ENCODE peak calls at places on chromosomes 2 and 18, in four cellular contexts. Z is hepatocyte, Q is neural progenitor cell, A is GM23338. F is an unnamed sample.
A peak's percentile ranks its signal among the peaks of the same experiment; 100 is the strongest.

GRCh38 chr2:177285892-177286715 is 21.6 kb upstream of the NFE2L2 start:
- DNase-seq in Z (no peak), Q (no peak), A (no peak), F (no peak)

GRCh38 chr2:45220227-45220626 is 211.0 kb upstream of the SIX2 start:
- DNase-seq in Z (no peak), Q (no peak), A (no peak), F (no peak)

GRCh38 chr2:88253997-88254396 is 83.9 kb downstream of the THNSL2 start:
- DNase-seq in Z (no peak), Q (no peak), A (no peak), F (no peak)

GRCh38 chr18:48994044-48994651 is 43.4 kb upstream of the SMAD7 start:
- DNase-seq in Z (peak; percentile 49), Q (no peak), A (no peak), F (peak; percentile 63)

GRCh38 chr2:7888876-7889275 is 793.0 kb upstream of the ID2 start:
- DNase-seq in Z (no peak), Q (no peak), A (no peak), F (no peak)

GRCh38 chr2:202817771-202818170 is 53.8 kb downstream of the ICA1L start:
- DNase-seq in Z (no peak), Q (no peak), A (no peak), F (peak; percentile 15)

GRCh38 chr2:39696838-39697237 is 31.1 kb downstream of the TMEM178A start:
- DNase-seq in Z (peak; percentile 15), Q (no peak), A (no peak), F (peak; percentile 65)

GRCh38 chr2:194705398-194705797 is 951.6 kb upstream of the SLC39A10 start:
- DNase-seq in Z (no peak), Q (no peak), A (no peak), F (no peak)

GRCh38 chr2:175001546-175001945 is 3.6 kb downstream of the CHN1 start:
- DNase-seq in Z (no peak), Q (no peak), A (no peak), F (no peak)

GRCh38 chr2:109045505-109045904 is 56.5 kb upstream of the EDAR start:
- DNase-seq in Z (no peak), Q (no peak), A (no peak), F (peak; percentile 8)

GRCh38 chr2:218892693-218893348 is 12.2 kb downstream of the WNT10A start:
- DNase-seq in Z (peak; percentile 85), Q (peak; percentile 91), A (peak; percentile 78), F (peak; percentile 84)

GRCh38 chr2:218893349-218894167 is 12.9 kb downstream of the WNT10A start:
- DNase-seq in Z (no peak), Q (no peak), A (no peak), F (no peak)

GRCh38 chr2:218890369-218890768 is 9.7 kb downstream of the WNT10A start:
- DNase-seq in Z (no peak), Q (no peak), A (no peak), F (no peak)

GRCh38 chr2:218889937-218890336 is 9.3 kb downstream of the WNT10A start:
- DNase-seq in Z (no peak), Q (no peak), A (no peak), F (no peak)

GRCh38 chr2:218891275-218892135 is 10.9 kb downstream of the WNT10A start:
- DNase-seq in Z (no peak), Q (no peak), A (no peak), F (no peak)
- TF ChIP-seq EZH2 in Z (no peak), Q (no peak), A (peak; percentile 39), F (no peak)

DNA sequence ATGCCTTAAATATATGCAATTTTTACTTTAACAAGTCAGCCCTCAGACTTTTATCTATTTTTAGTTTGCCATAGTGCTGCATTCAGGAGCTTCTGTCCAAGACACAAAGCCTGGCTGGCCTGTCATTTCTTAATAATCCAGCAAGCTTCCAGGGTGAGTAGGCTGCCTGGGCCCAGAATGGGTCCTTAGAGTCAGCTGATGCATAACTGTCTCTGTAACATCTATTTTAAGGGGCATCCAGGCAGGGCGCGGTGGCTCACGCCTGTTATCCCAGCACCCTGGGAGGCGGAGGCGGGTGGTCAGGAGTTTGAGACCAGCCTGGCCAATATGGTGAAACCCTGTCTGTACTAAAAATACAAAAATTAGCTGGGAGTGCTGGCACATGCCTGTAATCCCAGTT is 11.8 kb upstream of the GNLY start:
- DNase-seq in Z (no peak), Q (no peak), A (no peak), F (no peak)
- TF ChIP-seq EZH2phosphoT487 in Z (no peak), Q (no peak), A (no peak), F (no peak)

GRCh38 chr2:240211598-240212424 is 71.4 kb upstream of the OTOS start:
- DNase-seq in Z (no peak), Q (no peak), A (no peak), F (no peak)

GRCh38 chr2:240214790-240215675 is 74.6 kb upstream of the OTOS start:
- DNase-seq in Z (no peak), Q (no peak), A (no peak), F (no peak)

GRCh38 chr2:240213476-240214391 is 73.3 kb upstream of the OTOS start:
- DNase-seq in Z (no peak), Q (no peak), A (no peak), F (no peak)

GRCh38 chr2:240212425-240213225 is 72.2 kb upstream of the OTOS start:
- DNase-seq in Z (no peak), Q (no peak), A (no peak), F (no peak)

GRCh38 chr2:240213226-240213475 is 72.7 kb upstream of the OTOS start:
- DNase-seq in Z (no peak), Q (no peak), A (no peak), F (no peak)
- TF ChIP-seq EZH2 in Z (no peak), Q (no peak), A (no peak), F (no peak)

GRCh38 chr2:70891572-70892356 is 43.9 kb upstream of the ATP6V1B1 start:
- DNase-seq in Z (no peak), Q (no peak), A (no peak), F (no peak)

GRCh38 chr2:70889716-70890037 is 46.0 kb upstream of the ATP6V1B1 start:
- DNase-seq in Z (no peak), Q (peak; percentile 1), A (no peak), F (no peak)

GRCh38 chr2:70888925-70889715 is 46.6 kb upstream of the ATP6V1B1 start:
- DNase-seq in Z (no peak), Q (peak; percentile 80), A (peak; percentile 75), F (no peak)

GRCh38 chr2:70888389-70888924 is 47.2 kb upstream of the ATP6V1B1 start:
- DNase-seq in Z (no peak), Q (peak; percentile 13), A (peak; percentile 81), F (no peak)

DNA sequence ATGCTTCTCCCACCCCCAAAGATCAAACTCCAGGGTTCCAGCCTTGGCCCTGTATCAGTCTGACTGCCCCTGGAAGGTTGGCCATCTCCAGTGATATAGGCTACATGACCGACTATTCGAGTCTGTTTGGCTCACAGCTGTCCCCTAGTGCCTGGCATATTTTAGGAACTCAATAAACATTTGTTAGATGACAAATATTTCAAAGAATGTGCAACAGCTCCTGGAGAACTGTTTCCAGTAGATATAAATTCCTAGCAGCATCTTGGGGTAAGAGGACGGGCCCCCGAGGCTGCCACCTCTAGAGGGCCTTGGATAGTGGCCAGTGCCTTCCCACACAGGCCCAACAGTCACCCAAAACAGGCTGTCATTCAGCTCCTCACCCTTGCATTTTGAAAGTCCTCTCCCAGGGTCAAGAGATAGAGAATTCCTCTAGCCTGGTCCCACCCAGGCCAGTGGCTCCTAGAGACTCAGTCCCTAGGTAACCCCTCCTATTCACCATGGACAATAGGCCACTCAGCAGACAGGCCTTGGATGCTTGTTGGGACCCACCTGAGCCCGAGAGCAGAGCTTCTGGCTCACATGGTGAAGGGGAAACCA is 45.1 kb upstream of the ATP6V1B1 start:
- DNase-seq in Z (no peak), Q (no peak), A (no peak), F (peak; percentile 53)
- TF ChIP-seq EZH2phosphoT487 in Z (peak; percentile 15), Q (no peak), A (no peak), F (no peak)

F was measured in PC-3.